ENCODE peak calls at places on chromosome 3, in ten cellular contexts. C is Panc1; H is left ventricle myocardium inferior; E is stomach; J is A549; D is adrenal gland; N is OCI-LY7; Y is CD8-positive, alpha-beta memory T cell; Z is fibroblast of lung; A is cardiac fibroblast. K is an unnamed sample.

GRCh38 chr3:172973799-172974198 is 167.2 kb downstream of the SPATA16 start:
- DNase-seq in C (no peak), H (no peak), E (no peak), J (no peak), D (no peak), N (no peak), Y (no peak), Z (no peak), A (no peak), K (no peak)

GRCh38 chr3:5285439-5285838 is 97.9 kb downstream of the EDEM1 start:
- DNase-seq in C (no peak), H (no peak), E (no peak), J (no peak), D (no peak), N (no peak), Y (no peak), Z (no peak), A (no peak), K (no peak)

GRCh38 chr3:178583963-178584575 is 47.8 kb downstream of the KCNMB2 start:
- DNase-seq in C (no peak), H (peak), E (no peak), J (no peak), D (no peak), N (no peak), Y (no peak), Z (no peak), A (no peak), K (no peak)

GRCh38 chr3:113746955-113747718 is at the start of gene ATP6V1A:
- DNase-seq in C (no peak), H (peak), E (peak), J (peak), D (peak), N (peak), Y (peak), Z (no peak), A (peak), K (peak)

GRCh38 chr3:17891139-17891850 is 148.9 kb upstream of the TBC1D5 start:
- DNase-seq in C (no peak), H (no peak), E (no peak), J (no peak), D (no peak), N (no peak), Y (no peak), Z (no peak), A (peak), K (no peak)

GRCh38 chr3:106183762-106184391 is 315.1 kb upstream of the CBLB start:
- DNase-seq in C (no peak), H (no peak), E (no peak), J (peak), D (no peak), N (no peak), Y (no peak), Z (peak), A (peak), K (no peak)

GRCh38 chr3:50583897-50584296 is 14.6 kb downstream of the HEMK1 start:
- DNase-seq in C (no peak), H (peak), E (no peak), J (no peak), D (no peak), N (no peak), Y (no peak), Z (no peak), A (no peak), K (no peak)

GRCh38 chr3:121621491-121621890 is 28.3 kb downstream of the FBXO40 start:
- DNase-seq in C (no peak), H (no peak), E (no peak), J (no peak), D (no peak), N (no peak), Y (no peak), Z (no peak), A (no peak), K (no peak)

GRCh38 chr3:102036015-102036414 is 186.7 kb downstream of the NFKBIZ start:
- DNase-seq in C (no peak), H (no peak), E (no peak), J (no peak), D (no peak), N (peak), Y (no peak), Z (no peak), A (no peak), K (no peak)

GRCh38 chr3:55719508-55719907 is 232.4 kb upstream of the WNT5A start:
- DNase-seq in C (no peak), H (no peak), E (no peak), J (no peak), D (no peak), N (no peak), Y (no peak), Z (peak), A (no peak), K (no peak)

DNA sequence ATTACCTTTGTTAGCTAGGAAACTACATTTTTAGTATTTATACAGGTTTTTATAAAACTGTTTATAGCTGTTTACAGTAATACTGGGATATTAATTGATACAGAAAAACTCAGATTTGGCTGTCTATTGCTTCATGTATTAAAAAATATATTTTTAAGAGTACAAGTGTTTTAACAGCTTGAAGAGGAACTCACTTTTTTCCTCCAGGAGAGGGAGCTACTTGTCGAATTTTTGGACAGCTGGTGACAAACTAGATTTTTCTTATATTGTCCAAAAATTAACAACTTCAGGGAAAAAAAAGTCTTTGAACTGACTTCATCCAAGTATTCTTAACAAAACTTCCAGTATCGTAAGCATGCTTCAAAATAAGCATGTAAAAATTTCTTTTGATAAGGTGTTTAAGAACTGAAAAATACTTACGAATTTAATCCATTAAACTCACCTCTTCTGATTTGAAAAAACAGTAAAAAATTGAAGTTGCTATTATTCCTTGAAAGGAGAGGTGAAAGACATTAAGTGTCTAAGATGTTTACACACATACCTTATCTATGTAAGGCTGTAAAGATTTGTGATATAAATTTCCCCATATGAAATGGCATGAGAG is 4.0 kb downstream of the DIPK2A start:
- DNase-seq in C (no peak), H (no peak), E (no peak), J (peak), D (no peak), N (peak), Y (no peak), Z (peak), A (peak), K (no peak)
- H3K4me3 ChIP-seq in C (no peak), H (peak), E (peak), J (no peak), D (peak), N (peak), Y (no peak), Z (peak), A (no peak), K (no peak)

DNA sequence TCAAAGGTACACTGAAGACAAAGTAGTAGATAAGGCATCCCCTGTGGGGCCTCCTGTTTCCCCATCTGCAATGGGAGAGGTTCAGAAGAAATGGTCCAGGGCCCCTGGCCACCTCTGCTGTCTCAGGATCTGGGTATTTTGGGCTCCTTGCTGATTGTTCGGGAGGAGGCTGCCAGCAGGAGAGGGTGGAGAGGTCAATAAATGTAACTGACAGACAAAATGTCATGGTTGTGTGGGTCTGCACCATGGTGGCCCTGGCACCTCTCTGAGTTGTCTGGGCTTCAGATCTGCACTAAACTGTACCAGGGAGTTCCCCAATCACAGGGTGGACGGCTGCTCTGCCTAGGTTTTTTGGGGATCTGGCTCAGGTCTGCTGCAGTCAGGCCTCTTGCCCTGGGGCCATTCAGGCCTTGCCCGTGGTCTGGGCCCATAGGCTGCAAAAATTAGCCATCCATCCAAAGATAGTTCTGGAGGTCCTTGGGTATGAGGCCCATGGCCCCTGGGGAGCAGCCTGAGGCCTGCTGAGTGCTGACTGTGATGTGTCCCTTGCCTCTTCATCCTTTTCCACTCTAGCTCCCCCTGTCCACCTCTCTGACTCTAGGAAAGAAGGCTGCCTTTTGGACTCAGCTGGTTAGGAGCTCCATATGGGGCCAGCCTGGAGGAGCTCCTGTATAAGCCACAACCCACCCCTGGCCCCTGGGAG is 7.5 kb downstream of the NBEAL2 start:
- DNase-seq in C (no peak), H (no peak), E (no peak), J (no peak), D (no peak), N (no peak), Y (no peak), Z (no peak), A (no peak), K (no peak)
- H3K4me3 ChIP-seq in C (no peak), H (no peak), E (peak), J (no peak), D (no peak), N (peak), Y (peak), Z (no peak), A (no peak), K (peak)

GRCh38 chr3:134057006-134057832 is 27.5 kb upstream of the SLCO2A1 start:
- DNase-seq in C (no peak), H (no peak), E (peak), J (no peak), D (no peak), N (no peak), Y (no peak), Z (peak), A (peak), K (no peak)
- H3K4me3 ChIP-seq in C (no peak), H (no peak), E (no peak), J (no peak), D (no peak), N (no peak), Y (no peak), Z (no peak), A (no peak), K (no peak)

DNA sequence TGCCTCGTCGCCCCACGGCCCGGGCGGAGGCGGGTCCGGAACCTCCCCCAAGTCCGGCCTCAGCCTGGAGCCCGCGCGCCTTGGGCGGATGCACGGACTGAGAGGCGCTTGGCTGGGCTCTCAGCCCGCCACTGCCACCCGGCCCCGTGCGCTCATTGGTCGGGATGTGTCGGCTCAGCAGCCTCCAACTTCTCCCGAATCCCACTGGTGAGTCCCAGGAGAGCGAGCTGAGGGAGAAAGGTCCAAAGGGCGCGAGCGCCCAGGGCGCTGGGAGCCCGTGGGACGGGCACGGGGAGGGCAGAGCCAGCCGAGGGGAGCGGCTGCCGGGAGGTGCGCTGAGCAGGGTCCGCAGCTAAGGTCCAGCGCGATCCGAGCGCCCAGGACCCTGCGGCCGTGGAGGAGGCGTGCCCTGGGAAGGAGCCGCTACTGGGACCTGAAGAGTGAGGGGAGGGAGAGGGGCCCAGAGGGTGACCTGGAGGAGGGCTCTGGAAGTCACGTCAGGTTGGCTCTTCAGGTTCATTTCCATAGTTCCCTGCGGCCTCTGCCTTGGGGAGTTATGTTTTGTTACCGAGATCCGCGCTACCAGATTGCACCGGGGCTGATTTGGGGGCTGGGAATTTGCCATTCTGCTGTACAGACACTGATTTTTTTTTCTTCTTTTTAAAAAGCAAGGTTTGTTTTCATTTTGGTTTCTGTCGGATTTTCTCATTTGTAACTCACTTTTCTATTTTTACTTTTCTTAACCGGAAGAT is at the start of gene MME:
- DNase-seq in C (no peak), H (peak), E (peak), J (no peak), D (peak), N (peak), Y (no peak), Z (peak), A (peak), K (no peak)
- H3K4me3 ChIP-seq in C (peak), H (peak), E (peak), J (peak), D (peak), N (peak), Y (no peak), Z (peak), A (peak), K (no peak)

GRCh38 chr3:95401693-95402092 is 1338.8 kb downstream of the NSUN3 start:
- DNase-seq in C (no peak), H (no peak), E (no peak), J (no peak), D (no peak), N (no peak), Y (no peak), Z (no peak), A (no peak), K (no peak)

GRCh38 chr3:95394286-95394685 is 1331.4 kb downstream of the NSUN3 start:
- DNase-seq in C (no peak), H (no peak), E (no peak), J (no peak), D (no peak), N (no peak), Y (no peak), Z (no peak), A (no peak), K (no peak)

GRCh38 chr3:95399580-95399979 is 1336.7 kb downstream of the NSUN3 start:
- DNase-seq in C (no peak), H (no peak), E (no peak), J (no peak), D (no peak), N (no peak), Y (no peak), Z (no peak), A (no peak), K (no peak)
- H3K4me3 ChIP-seq in C (no peak), H (no peak), E (no peak), J (no peak), D (no peak), N (no peak), Y (no peak), Z (no peak), A (no peak), K (no peak)

GRCh38 chr3:14801031-14801430 is 17.7 kb upstream of the FGD5 start:
- DNase-seq in C (no peak), H (no peak), E (no peak), J (no peak), D (no peak), N (no peak), Y (no peak), Z (no peak), A (no peak), K (no peak)

GRCh38 chr3:14797731-14798130 is 21.0 kb upstream of the FGD5 start:
- DNase-seq in C (no peak), H (no peak), E (no peak), J (no peak), D (no peak), N (no peak), Y (no peak), Z (no peak), A (no peak), K (no peak)

GRCh38 chr3:14801668-14802067 is 17.1 kb upstream of the FGD5 start:
- DNase-seq in C (no peak), H (no peak), E (no peak), J (no peak), D (no peak), N (no peak), Y (no peak), Z (no peak), A (no peak), K (no peak)

GRCh38 chr3:14798231-14798630 is 20.5 kb upstream of the FGD5 start:
- DNase-seq in C (no peak), H (no peak), E (no peak), J (no peak), D (no peak), N (no peak), Y (no peak), Z (no peak), A (no peak), K (no peak)

GRCh38 chr3:14799146-14799545 is 19.6 kb upstream of the FGD5 start:
- DNase-seq in C (no peak), H (no peak), E (no peak), J (no peak), D (no peak), N (no peak), Y (no peak), Z (no peak), A (no peak), K (no peak)
- H3K4me3 ChIP-seq in C (no peak), H (no peak), E (no peak), J (no peak), D (no peak), N (no peak), Y (no peak), Z (no peak), A (no peak), K (no peak)

DNA sequence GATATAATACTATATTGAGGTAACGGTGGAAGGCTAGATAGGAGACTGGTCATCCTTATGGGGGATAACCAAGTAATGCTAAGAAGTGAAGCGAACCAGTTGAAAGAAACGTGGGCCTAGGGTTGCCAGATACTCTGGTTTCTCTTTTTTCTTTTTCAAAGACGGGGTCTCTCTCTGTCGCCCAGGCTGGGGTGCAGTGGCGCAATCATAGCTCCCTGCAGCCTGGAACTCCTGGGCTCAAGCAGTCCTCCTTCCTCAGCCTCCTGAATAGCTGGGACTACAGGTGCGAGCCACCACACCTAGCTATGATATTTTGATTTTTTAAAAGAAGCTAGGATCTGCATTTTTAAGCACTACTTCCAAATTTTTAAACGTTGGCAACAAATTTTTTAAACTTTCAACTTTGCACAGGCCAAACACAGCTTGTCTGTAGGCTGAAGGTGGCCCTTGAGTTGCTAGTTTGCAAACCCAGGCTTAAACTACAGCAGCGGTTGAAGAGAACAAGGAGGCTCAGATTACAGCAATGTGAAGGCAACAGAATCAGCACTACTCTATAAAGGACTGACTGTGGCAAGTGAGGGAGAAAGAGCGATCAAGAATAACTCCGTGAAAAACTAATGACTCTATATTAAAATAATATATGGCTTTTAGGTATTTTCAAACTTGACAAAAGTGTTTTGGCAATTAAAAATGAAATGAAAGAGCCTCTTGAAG is 1.2 kb upstream of the RUBCN start:
- DNase-seq in C (no peak), H (no peak), E (no peak), J (no peak), D (no peak), N (no peak), Y (no peak), Z (no peak), A (no peak), K (no peak)
- H3K4me3 ChIP-seq in C (peak), H (peak), E (peak), J (peak), D (peak), N (peak), Y (peak), Z (peak), A (no peak), K (peak)

GRCh38 chr3:177124882-177125281 is 72.4 kb downstream of the TBL1XR1 start:
- DNase-seq in C (no peak), H (no peak), E (no peak), J (no peak), D (no peak), N (no peak), Y (no peak), Z (peak), A (peak), K (no peak)
- H3K4me3 ChIP-seq in C (no peak), H (no peak), E (no peak), J (no peak), D (no peak), N (no peak), Y (no peak), Z (no peak), A (no peak), K (no peak)

GRCh38 chr3:150543531-150543930 is 2.8 kb downstream of the SERP1 start:
- DNase-seq in C (no peak), H (no peak), E (no peak), J (no peak), D (no peak), N (no peak), Y (no peak), Z (no peak), A (no peak), K (no peak)
- H3K4me3 ChIP-seq in C (no peak), H (no peak), E (no peak), J (no peak), D (no peak), N (peak), Y (no peak), Z (no peak), A (no peak), K (no peak)

K was measured in effector memory CD4-positive, alpha-beta T cell.